ENCODE peak calls at places on chromosome 13, in eight cellular contexts. P is activated CD4-positive, CD25-positive, alpha-beta regulatory T cell treated with anti-CD3 and anti-CD28 coated beads, Interleukin-2, amount 50 U/mL, for 72 hours; J is ACHN; Y is T-helper 1 cell; A is AG08396; N is amygdala; X is AG10803; I is SW 1271. F is an unnamed sample.

GRCh38 chr13:112940236-112940635 is 28.8 kb upstream of the MCF2L start:
- DNase-seq in J (no peak), X (no peak), N (peak), P (no peak), A (no peak), Y (no peak), I (no peak), F (peak)

GRCh38 chr13:50149932-50150331 is 134.7 kb downstream of the KCNRG start:
- DNase-seq in P (no peak), N (no peak), J (no peak), X (no peak), A (no peak), Y (no peak), I (no peak), F (no peak)

GRCh38 chr13:68176486-68176885 is 946.4 kb upstream of the PCDH9 start:
- DNase-seq in Y (no peak), A (no peak), X (peak), P (no peak), N (no peak), J (peak), I (peak), F (no peak)

GRCh38 chr13:20181180-20181579 is 11.6 kb downstream of the GJB2 start:
- DNase-seq in A (no peak), Y (no peak), P (no peak), X (no peak), I (no peak), J (no peak), N (no peak), F (no peak)

GRCh38 chr13:95124959-95125358 is 176.3 kb downstream of the ABCC4 start:
- DNase-seq in A (no peak), I (no peak), P (no peak), Y (no peak), X (no peak), J (no peak), N (no peak), F (no peak)

GRCh38 chr13:71754407-71754974 is 112.5 kb downstream of the DACH1 start:
- DNase-seq in J (no peak), P (no peak), A (no peak), Y (no peak), N (no peak), I (no peak), X (no peak), F (no peak)

GRCh38 chr13:54705738-54706137 is 1677.1 kb downstream of the OLFM4 start:
- DNase-seq in P (no peak), J (no peak), X (no peak), N (no peak), Y (no peak), A (no peak), I (no peak), F (no peak)

GRCh38 chr13:36395280-36395679 is 37.0 kb upstream of the CCNA1 start:
- DNase-seq in P (no peak), I (peak), N (no peak), J (peak), Y (no peak), X (peak), A (peak), F (no peak)

GRCh38 chr13:40064154-40064713 is 408.8 kb downstream of the COG6 start:
- DNase-seq in N (no peak), P (no peak), J (no peak), A (no peak), I (no peak), Y (no peak), X (peak), F (no peak)

GRCh38 chr13:106083620-106084350 is 451.7 kb downstream of the EFNB2 start:
- DNase-seq in P (no peak), Y (no peak), A (peak), N (no peak), X (peak), J (peak), I (peak), F (no peak)

F was measured in hypothalamus.